ENCODE peak calls at places on chromosomes 4 and X, in four cellular contexts. A, V, S and N are unnamed samples.
A peak's percentile ranks its signal among the peaks of the same experiment; 100 is the strongest.

GRCh38 chr4:48071171-48071570 is 54.6 kb downstream of the NIPAL1 start:
- DNase-seq in V (no peak), A (no peak), S (no peak), N (no peak)

GRCh38 chr4:80058740-80059139 is 14.3 kb downstream of the ANTXR2 start:
- DNase-seq in S (no peak), V (no peak), A (no peak), N (no peak)

GRCh38 chrX:13597928-13598327 is 28.5 kb downstream of the EGFL6 start:
- DNase-seq in S (no peak), A (no peak), V (no peak), N (no peak)

GRCh38 chr4:185640809-185641675 is 105.7 kb upstream of the PDLIM3 start:
- DNase-seq in S (no peak), V (no peak), A (no peak), N (no peak)

GRCh38 chrX:154696328-154697045 is 43.1 kb upstream of the CTAG2 start:
- DNase-seq in S (no peak), A (no peak), V (no peak), N (no peak)

GRCh38 chr4:128757712-128758111 is 51.8 kb upstream of the JADE1 start:
- DNase-seq in A (peak; percentile 67), S (peak; percentile 91), V (no peak), N (no peak)

GRCh38 chr4:1643971-1644735 is 40.0 kb downstream of the FAM53A start:
- DNase-seq in S (no peak), A (no peak), V (no peak), N (no peak)

GRCh38 chrX:81957900-81958545 is 756.1 kb downstream of the SH3BGRL start:
- DNase-seq in A (no peak), V (no peak), S (no peak), N (no peak)

GRCh38 chrX:151776936-151777335 is 42.4 kb downstream of the CNGA2 start:
- DNase-seq in A (no peak), S (no peak), V (no peak), N (no peak)

GRCh38 chrX:151779258-151779657 is 44.7 kb downstream of the CNGA2 start:
- DNase-seq in S (no peak), V (no peak), A (no peak), N (no peak)

GRCh38 chrX:151776113-151776790 is 41.7 kb downstream of the CNGA2 start:
- DNase-seq in S (no peak), A (no peak), V (no peak), N (no peak)

GRCh38 chrX:151780621-151781020 is 46.1 kb downstream of the CNGA2 start:
- DNase-seq in V (no peak), S (no peak), A (no peak), N (no peak)
- H3K9me3 ChIP-seq in V (no peaks in the 10 kb centered on the region), S (no peaks in the 10 kb centered on the region), A (no peaks in the 10 kb centered on the region), N (no peaks in the 10 kb centered on the region)

GRCh38 chr4:125322363-125322730 is 7.6 kb downstream of the FAT4 start:
- DNase-seq in V (no peak), A (no peak), S (no peak), N (no peak)
- H3K4me3 ChIP-seq in V (peak overlapping the region; percentile 36), A (peak overlapping the region; percentile 30), S (peak overlapping the region; percentile 23), N (peak overlapping the region; percentile 72)

DNA sequence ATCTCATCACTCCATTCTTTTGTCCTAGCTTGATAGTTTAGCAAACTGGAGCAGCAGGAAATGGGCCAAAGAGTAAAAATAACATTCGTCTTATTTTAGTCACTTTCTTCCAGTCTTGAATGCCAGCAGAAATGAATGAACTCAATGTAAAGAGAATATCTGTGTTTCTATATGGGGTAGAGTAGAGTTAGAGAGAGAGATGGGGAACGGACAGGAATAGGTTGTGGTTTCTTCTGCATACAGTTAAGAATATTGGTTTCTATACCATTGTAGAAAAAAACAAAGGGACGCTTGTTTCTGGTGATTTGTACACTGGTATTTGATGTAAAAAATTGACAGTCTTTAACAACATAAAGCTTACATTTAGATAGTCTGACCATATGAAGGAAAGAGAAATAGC is 8.9 kb downstream of the GPR174 start:
- DNase-seq in A (no peak), V (no peak), S (no peak), N (no peak)
- H3K27ac ChIP-seq in A (no peak overlapping the region), V (no peak overlapping the region), S (no peak overlapping the region), N (no peak overlapping the region)

GRCh38 chrX:680062-680461 is 49.5 kb downstream of the SHOX start:
- DNase-seq in A (no peak), V (no peak), S (no peak), N (no peak)

GRCh38 chrX:675279-675886 is 44.8 kb downstream of the SHOX start:
- DNase-seq in S (no peak), V (no peak), A (no peak), N (no peak)

GRCh38 chrX:675896-676295 is 45.3 kb downstream of the SHOX start:
- DNase-seq in V (no peak), S (no peak), A (no peak), N (no peak)

GRCh38 chrX:679161-679979 is 48.8 kb downstream of the SHOX start:
- DNase-seq in A (no peak), S (no peak), V (no peak), N (no peak)

GRCh38 chrX:677376-677775 is 46.8 kb downstream of the SHOX start:
- DNase-seq in V (no peak), A (no peak), S (no peak), N (no peak)
- H3K9me3 ChIP-seq in V (peaks cover 8% of the 10 kb centered on the region), A (no peaks in the 10 kb centered on the region), S (no peaks in the 10 kb centered on the region), N (peaks cover 2% of the 10 kb centered on the region)